ENCODE peak calls at places on chromosomes 5 and 9, in five cellular contexts. V, I, K, O and C are unnamed samples.

GRCh38 chr5:71731015-71731414 is 11.9 kb downstream of the CARTPT start:
- DNase-seq in V (no peak), I (no peak), K (no peak), O (no peak), C (no peak)

GRCh38 chr5:12413585-12413984 is 509.3 kb upstream of the CTNND2 start:
- DNase-seq in V (no peak), I (no peak), K (no peak), O (no peak), C (peak; percentile 27)

GRCh38 chr5:7185742-7186141 is 210.2 kb upstream of the ADCY2 start:
- DNase-seq in V (no peak), I (no peak), K (no peak), O (no peak), C (no peak)

GRCh38 chr5:23977996-23978395 is 470.6 kb downstream of the PRDM9 start:
- DNase-seq in V (no peak), I (no peak), K (no peak), O (no peak), C (peak; percentile 88)

GRCh38 chr9:121708768-121709488 is 57.5 kb downstream of the DAB2IP start:
- DNase-seq in V (no peak), I (no peak), K (no peak), O (no peak), C (peak; percentile 60)

GRCh38 chr5:135890867-135891266 is 4.8 kb downstream of the IL9 start:
- DNase-seq in V (peak; percentile 11), I (no peak), K (no peak), O (no peak), C (no peak)

GRCh38 chr5:154196955-154197652 is 6.6 kb downstream of the GALNT10 start:
- DNase-seq in V (no peak), I (no peak), K (peak; percentile 35), O (no peak), C (peak; percentile 51)

GRCh38 chr5:122559676-122560075 is 215.2 kb upstream of the SNX2 start:
- DNase-seq in V (no peak), I (no peak), K (no peak), O (no peak), C (no peak)

GRCh38 chr5:100900142-100900795 is 2.8 kb downstream of the ST8SIA4 start:
- DNase-seq in V (peak; percentile 25), I (peak; percentile 64), K (no peak), O (peak; percentile 18), C (peak; percentile 57)

GRCh38 chr5:174412374-174412773 is 312.0 kb upstream of the MSX2 start:
- DNase-seq in V (no peak), I (no peak), K (no peak), O (no peak), C (no peak)

GRCh38 chr5:174409971-174410370 is 314.4 kb upstream of the MSX2 start:
- DNase-seq in V (no peak), I (no peak), K (no peak), O (no peak), C (no peak)

GRCh38 chr5:174410716-174411512 is 313.5 kb upstream of the MSX2 start:
- DNase-seq in V (no peak), I (no peak), K (peak; percentile 41), O (no peak), C (no peak)

GRCh38 chr5:174411513-174411819 is 312.9 kb upstream of the MSX2 start:
- DNase-seq in V (no peak), I (no peak), K (no peak), O (no peak), C (no peak)

GRCh38 chr5:174409070-174409469 is 315.3 kb upstream of the MSX2 start:
- DNase-seq in V (no peak), I (no peak), K (no peak), O (no peak), C (peak; percentile 46)
- TF ChIP-seq CTCF in V (no peak), I (no peak), K (peak; percentile 5), O (no peak), C (peak; percentile 55)

GRCh38 chr5:25393321-25393720 is 748.5 kb upstream of the CDH10 start:
- DNase-seq in V (no peak), I (no peak), K (no peak), O (no peak), C (no peak)
- H3K27ac ChIP-seq in V (no peak overlapping the region), I (no peak overlapping the region), K (no peak overlapping the region), O (no peak overlapping the region), C (no peak overlapping the region)

GRCh38 chr9:125912667-125913066 is 165.5 kb downstream of the PBX3 start:
- DNase-seq in V (no peak), I (no peak), K (no peak), O (no peak), C (no peak)

GRCh38 chr9:125911861-125912260 is 164.7 kb downstream of the PBX3 start:
- DNase-seq in V (no peak), I (no peak), K (no peak), O (no peak), C (no peak)

GRCh38 chr9:125913551-125913950 is 166.4 kb downstream of the PBX3 start:
- DNase-seq in V (no peak), I (no peak), K (no peak), O (no peak), C (no peak)

GRCh38 chr9:125912261-125912660 is 165.1 kb downstream of the PBX3 start:
- DNase-seq in V (no peak), I (no peak), K (no peak), O (no peak), C (no peak)

DNA sequence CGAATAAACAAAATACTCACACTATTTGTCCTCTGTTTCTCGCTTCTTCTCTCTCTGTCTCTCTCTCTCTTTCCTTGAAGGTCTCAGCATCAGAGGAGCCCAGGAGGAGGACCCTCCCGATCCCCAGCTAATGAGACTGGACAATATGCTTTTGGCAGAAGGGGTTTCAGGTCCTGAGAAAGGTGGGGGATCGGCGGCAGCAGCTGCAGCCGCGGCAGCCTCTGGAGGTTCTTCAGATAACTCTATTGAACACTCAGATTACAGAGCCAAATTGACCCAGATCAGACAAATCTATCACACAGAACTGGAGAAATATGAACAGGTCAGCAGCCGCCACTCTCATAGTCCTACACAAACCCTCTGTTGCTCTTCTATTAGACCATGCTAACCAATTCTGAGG is 168.4 kb downstream of the PBX3 start:
- DNase-seq in V (no peak), I (no peak), K (no peak), O (no peak), C (no peak)
- TF ChIP-seq CTCF in V (no peak), I (no peak), K (no peak), O (no peak), C (no peak)

GRCh38 chr5:53024535-53024934 is 35.4 kb downstream of the ITGA2 start:
- DNase-seq in V (no peak), I (no peak), K (no peak), O (no peak), C (no peak)
- H3K27ac ChIP-seq in V (peak overlapping the region; percentile 52), I (no peak overlapping the region), K (peak overlapping the region; percentile 28), O (peak overlapping the region; percentile 14), C (no peak overlapping the region)